ENCODE peak calls at places on chromosomes 1 and 21, in eight cellular contexts. K, Q, I, D, T, Z, O and Y are unnamed samples.

GRCh38 chr21:35217504-35218060 is 168.5 kb upstream of the RUNX1 start:
- DNase-seq in K (peak), Q (no peak), I (no peak), D (peak), T (peak), Z (no peak), O (no peak), Y (peak)

GRCh38 chr1:101203812-101204540 is 32.8 kb upstream of the S1PR1 start:
- DNase-seq in K (no peak), Q (no peak), I (no peak), D (peak), T (no peak), Z (no peak), O (no peak), Y (no peak)

GRCh38 chr1:230250676-230251075 is 175.5 kb downstream of the PGBD5 start:
- DNase-seq in K (no peak), Q (no peak), I (no peak), D (no peak), T (no peak), Z (no peak), O (no peak), Y (no peak)

GRCh38 chr1:97903626-97904025 is 17.2 kb downstream of the DPYD start:
- DNase-seq in K (no peak), Q (no peak), I (no peak), D (no peak), T (no peak), Z (no peak), O (no peak), Y (no peak)

GRCh38 chr1:112704511-112704907 is 2.4 kb downstream of the RHOC start:
- DNase-seq in K (no peak), Q (no peak), I (no peak), D (no peak), T (no peak), Z (peak), O (no peak), Y (no peak)

GRCh38 chr1:119779869-119780356 is 11.2 kb upstream of the HMGCS2 start:
- DNase-seq in K (peak), Q (peak), I (no peak), D (no peak), T (no peak), Z (no peak), O (no peak), Y (no peak)

GRCh38 chr1:90045853-90046563 is 51.1 kb downstream of the ZNF326 start:
- DNase-seq in K (peak), Q (no peak), I (no peak), D (peak), T (peak), Z (no peak), O (peak), Y (peak)

GRCh38 chr1:63928197-63929105 is 154.6 kb downstream of the ROR1 start:
- DNase-seq in K (no peak), Q (no peak), I (no peak), D (no peak), T (no peak), Z (no peak), O (no peak), Y (no peak)

GRCh38 chr1:175765293-175765692 is 21.9 kb upstream of the TNR start:
- DNase-seq in K (no peak), Q (no peak), I (no peak), D (no peak), T (no peak), Z (no peak), O (no peak), Y (no peak)

GRCh38 chr1:244391761-244392160 is 59.9 kb downstream of the ADSS2 start:
- DNase-seq in K (peak), Q (no peak), I (no peak), D (peak), T (no peak), Z (no peak), O (no peak), Y (peak)

GRCh38 chr1:160004001-160004400 is 27.8 kb downstream of the PIGM start:
- DNase-seq in K (no peak), Q (no peak), I (no peak), D (no peak), T (no peak), Z (no peak), O (no peak), Y (no peak)

GRCh38 chr1:204814146-204814884 is 56.3 kb upstream of the NFASC start:
- DNase-seq in K (no peak), Q (no peak), I (no peak), D (no peak), T (no peak), Z (no peak), O (no peak), Y (no peak)

GRCh38 chr1:37177230-37177864 is 143.0 kb upstream of the GRIK3 start:
- DNase-seq in K (no peak), Q (no peak), I (no peak), D (no peak), T (peak), Z (no peak), O (no peak), Y (peak)

GRCh38 chr1:228471762-228472398 is 15.3 kb upstream of the RNF187 start:
- DNase-seq in K (no peak), Q (no peak), I (no peak), D (peak), T (no peak), Z (no peak), O (no peak), Y (peak)

GRCh38 chr1:53620620-53620957 is 118.4 kb downstream of the GLIS1 start:
- DNase-seq in K (no peak), Q (no peak), I (no peak), D (no peak), T (no peak), Z (no peak), O (no peak), Y (no peak)

GRCh38 chr21:21463456-21463855 is 465.2 kb downstream of the NCAM2 start:
- DNase-seq in K (no peak), Q (no peak), I (no peak), D (no peak), T (no peak), Z (no peak), O (no peak), Y (no peak)

GRCh38 chr1:210558302-210558701 is 229.6 kb downstream of the HHAT start:
- DNase-seq in K (no peak), Q (peak), I (no peak), D (peak), T (no peak), Z (no peak), O (no peak), Y (peak)

GRCh38 chr1:119475866-119476439 is 31.1 kb upstream of the HSD3B1 start:
- DNase-seq in K (peak), Q (peak), I (no peak), D (peak), T (peak), Z (no peak), O (no peak), Y (peak)

GRCh38 chr1:19639999-19640362 is 4.1 kb upstream of the NBL1 start:
- DNase-seq in K (no peak), Q (peak), I (no peak), D (no peak), T (no peak), Z (no peak), O (no peak), Y (no peak)